ENCODE peak calls at places on chromosomes 5 and 9, in nine cellular contexts. T, I, C, N, K, A, W, Y and G are unnamed samples.

GRCh38 chr9:132201139-132201538 is 39.3 kb downstream of the NTNG2 start:
- DNase-seq in T (no peak), I (no peak), C (no peak), N (no peak), K (no peak), A (peak; percentile 83), W (no peak), Y (no peak), G (no peak)

GRCh38 chr9:70110194-70111041 is 66.8 kb downstream of the MAMDC2 start:
- DNase-seq in T (no peak), I (no peak), C (peak; percentile 18), N (no peak), K (no peak), A (no peak), W (no peak), Y (no peak), G (no peak)

GRCh38 chr5:109412981-109413402 is 3.2 kb upstream of the PJA2 start:
- DNase-seq in T (no peak), I (no peak), C (no peak), N (no peak), K (no peak), A (no peak), W (no peak), Y (no peak), G (no peak)

GRCh38 chr5:9610969-9611368 is 19.2 kb downstream of the TAS2R1 start:
- DNase-seq in T (no peak), I (no peak), C (no peak), N (no peak), K (no peak), A (no peak), W (no peak), Y (no peak), G (no peak)

GRCh38 chr9:104808030-104808614 is 44.2 kb downstream of the NIPSNAP3B start:
- DNase-seq in T (no peak), I (no peak), C (peak; percentile 77), N (no peak), K (no peak), A (no peak), W (no peak), Y (no peak), G (no peak)

GRCh38 chr5:178941361-178941760 is 363 bp downstream of the ZNF454 start:
- DNase-seq in T (no peak), I (no peak), C (no peak), N (no peak), K (no peak), A (peak; percentile 44), W (peak; percentile 53), Y (no peak), G (peak; percentile 34)

GRCh38 chr5:59587489-59588337 is 305.8 kb downstream of the PDE4D start:
- DNase-seq in T (no peak), I (peak; percentile 41), C (peak; percentile 41), N (no peak), K (no peak), A (peak; percentile 61), W (peak; percentile 62), Y (no peak), G (peak; percentile 60)

GRCh38 chr5:67095346-67095871 is 101.2 kb downstream of the CD180 start:
- DNase-seq in T (no peak), I (no peak), C (peak; percentile 72), N (no peak), K (no peak), A (peak; percentile 56), W (peak; percentile 80), Y (peak; percentile 69), G (peak; percentile 78)

GRCh38 chr5:2538169-2538568 is 213.3 kb downstream of the IRX2 start:
- DNase-seq in T (no peak), I (no peak), C (no peak), N (no peak), K (no peak), A (no peak), W (no peak), Y (no peak), G (no peak)

GRCh38 chr5:134813407-134813806 is 32.4 kb upstream of the C5orf24 start:
- DNase-seq in T (no peak), I (no peak), C (no peak), N (peak; percentile 67), K (no peak), A (no peak), W (no peak), Y (no peak), G (no peak)

GRCh38 chr9:129333613-129333960 is 155.5 kb upstream of the IER5L start:
- DNase-seq in T (no peak), I (peak; percentile 26), C (no peak), N (no peak), K (no peak), A (no peak), W (no peak), Y (no peak), G (no peak)

GRCh38 chr5:171586436-171586835 is 167.0 kb downstream of the FGF18 start:
- DNase-seq in T (no peak), I (no peak), C (no peak), N (no peak), K (no peak), A (no peak), W (no peak), Y (no peak), G (no peak)

GRCh38 chr5:122180863-122181519 is 51.6 kb downstream of the ZNF474 start:
- DNase-seq in T (no peak), I (no peak), C (peak; percentile 84), N (no peak), K (no peak), A (no peak), W (no peak), Y (no peak), G (no peak)

GRCh38 chr5:135588299-135588698 is 9.5 kb upstream of the CXCL14 start:
- DNase-seq in T (peak; percentile 51), I (no peak), C (no peak), N (no peak), K (no peak), A (no peak), W (no peak), Y (no peak), G (no peak)

GRCh38 chr5:145629047-145629446 is 206.1 kb downstream of the PRELID2 start:
- DNase-seq in T (no peak), I (no peak), C (no peak), N (no peak), K (no peak), A (no peak), W (no peak), Y (no peak), G (no peak)

GRCh38 chr5:136057401-136057951 is 28.7 kb downstream of the TGFBI start:
- DNase-seq in T (peak; percentile 41), I (no peak), C (peak; percentile 39), N (no peak), K (no peak), A (no peak), W (no peak), Y (no peak), G (no peak)

GRCh38 chr5:64769856-64770255 is 1.1 kb downstream of the CWC27 start:
- DNase-seq in T (no peak), I (no peak), C (no peak), N (no peak), K (no peak), A (no peak), W (no peak), Y (no peak), G (no peak)

GRCh38 chr5:123483446-123484077 is 28.4 kb upstream of the CSNK1G3 start:
- DNase-seq in T (no peak), I (no peak), C (no peak), N (no peak), K (no peak), A (no peak), W (no peak), Y (no peak), G (no peak)